ENCODE peak calls at places on chromosome X, in seven cellular contexts. I is AG04450, J is OCI-LY7, Z is HCT116, T is cardiac muscle cell, V is Caco-2, N is PC-3. S is an unnamed sample.

GRCh38 chrX:141669689-141670088 is 28.9 kb downstream of the SPANXD start:
- DNase-seq in I (no peak), J (no peak), Z (no peak), T (no peak), V (no peak), N (no peak), S (no peak)

GRCh38 chrX:129939986-129940385 is 34.0 kb downstream of the UTP14A start:
- DNase-seq in I (no peak), J (no peak), Z (no peak), T (no peak), V (no peak), N (no peak), S (no peak)

GRCh38 chrX:10769696-10770619 is 149.6 kb upstream of the MID1 start:
- DNase-seq in I (peak), J (no peak), Z (no peak), T (peak), V (peak), N (no peak), S (no peak)

GRCh38 chrX:48919360-48919821 is 567 bp upstream of the PIM2 start:
- DNase-seq in I (no peak), J (no peak), Z (no peak), T (no peak), V (no peak), N (no peak), S (no peak)

GRCh38 chrX:116806288-116806802 is 343.6 kb upstream of the CT83 start:
- DNase-seq in I (no peak), J (no peak), Z (no peak), T (no peak), V (no peak), N (no peak), S (no peak)

GRCh38 chrX:2679534-2680485 is 11.3 kb upstream of the CD99 start:
- DNase-seq in I (no peak), J (no peak), Z (no peak), T (peak), V (no peak), N (no peak), S (peak)

GRCh38 chrX:47568656-47569295 is 7.8 kb downstream of the ARAF start:
- DNase-seq in I (no peak), J (peak), Z (no peak), T (no peak), V (no peak), N (peak), S (peak)

GRCh38 chrX:38548508-38548907 is 12.8 kb upstream of the TSPAN7 start:
- DNase-seq in I (no peak), J (no peak), Z (no peak), T (no peak), V (no peak), N (no peak), S (no peak)

GRCh38 chrX:2652106-2652505 is 39.0 kb upstream of the CD99 start:
- DNase-seq in I (no peak), J (peak), Z (no peak), T (no peak), V (no peak), N (no peak), S (no peak)

GRCh38 chrX:106397788-106398538 is 213.8 kb upstream of the RADX start:
- DNase-seq in I (no peak), J (peak), Z (peak), T (peak), V (no peak), N (peak), S (peak)

GRCh38 chrX:97527725-97528124 is 644.0 kb downstream of the RPA4 start:
- DNase-seq in I (no peak), J (peak), Z (no peak), T (no peak), V (no peak), N (no peak), S (no peak)

GRCh38 chrX:49754238-49754857 is 58.6 kb upstream of the PAGE1 start:
- DNase-seq in I (peak), J (peak), Z (peak), T (peak), V (no peak), N (peak), S (peak)

GRCh38 chrX:114619874-114620273 is 36.0 kb downstream of the HTR2C start:
- DNase-seq in I (no peak), J (no peak), Z (no peak), T (peak), V (no peak), N (peak), S (peak)

GRCh38 chrX:150486011-150486410 is 82.4 kb upstream of the MTM1 start:
- DNase-seq in I (peak), J (peak), Z (peak), T (peak), V (no peak), N (peak), S (peak)

GRCh38 chrX:11664211-11664888 is 1.4 kb downstream of the ARHGAP6 start:
- DNase-seq in I (no peak), J (no peak), Z (no peak), T (peak), V (no peak), N (no peak), S (peak)

GRCh38 chrX:82127228-82128123 is 925.6 kb downstream of the SH3BGRL start:
- DNase-seq in I (no peak), J (no peak), Z (no peak), T (no peak), V (no peak), N (peak), S (no peak)

GRCh38 chrX:123338240-123338639 is 154.2 kb downstream of the GRIA3 start:
- DNase-seq in I (no peak), J (no peak), Z (no peak), T (no peak), V (no peak), N (no peak), S (peak)

GRCh38 chrX:72526534-72527508 is 45.8 kb downstream of the HDAC8 start:
- DNase-seq in I (no peak), J (no peak), Z (no peak), T (peak), V (no peak), N (no peak), S (peak)

GRCh38 chrX:124228849-124229248 is 103.6 kb upstream of the TEX13D start:
- DNase-seq in I (no peak), J (peak), Z (no peak), T (no peak), V (no peak), N (no peak), S (no peak)

GRCh38 chrX:7170903-7171302 is 22.9 kb upstream of the PUDP start:
- DNase-seq in I (no peak), J (peak), Z (no peak), T (peak), V (peak), N (peak), S (peak)

GRCh38 chrX:39491548-39492297 is 606.0 kb downstream of the BCOR start:
- DNase-seq in I (no peak), J (peak), Z (no peak), T (no peak), V (no peak), N (no peak), S (no peak)

GRCh38 chrX:107629533-107629909 is 1.2 kb downstream of the PRPS1 start:
- DNase-seq in I (no peak), J (peak), Z (no peak), T (peak), V (no peak), N (peak), S (peak)

DNA sequence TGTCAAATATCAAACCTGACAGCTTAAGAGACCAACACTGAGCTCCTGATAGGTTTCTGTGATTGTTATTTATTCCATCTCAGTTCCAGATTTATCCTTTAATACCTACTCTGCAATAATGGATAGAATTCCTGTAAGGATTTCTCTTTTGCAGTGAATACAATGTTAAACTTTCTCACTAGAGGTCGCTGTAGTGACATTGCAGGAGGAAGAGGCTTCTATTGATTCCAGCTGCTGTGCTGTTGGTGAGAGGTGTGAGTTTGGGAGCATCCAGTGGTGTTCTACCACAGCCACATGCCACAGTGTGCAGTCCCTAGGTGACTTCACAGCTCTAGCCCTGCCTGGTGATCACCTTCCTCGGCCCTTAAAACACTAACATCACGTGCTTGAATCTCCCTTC is 34.6 kb upstream of the DCAF8L2 start:
- DNase-seq in I (no peak), J (peak), Z (no peak), T (peak), V (peak), N (peak), S (peak)
- TF ChIP-seq CTCF in I (peak), J (peak), Z (peak), T (peak), V (peak), N (peak), S (peak)

GRCh38 chrX:13937370-13938052 is 92.2 kb downstream of the GEMIN8 start:
- DNase-seq in I (no peak), J (no peak), Z (no peak), T (peak), V (no peak), N (no peak), S (no peak)
- H3K4me3 ChIP-seq in I (peak), J (no peak), Z (peak), T (peak), V (peak), N (peak), S (peak)

GRCh38 chrX:31178769-31179125 is 106.9 kb upstream of the FTHL17 start:
- DNase-seq in I (no peak), J (no peak), Z (no peak), T (no peak), V (no peak), N (no peak), S (no peak)
- TF ChIP-seq CTCF in I (no peak), J (no peak), Z (no peak), T (no peak), V (no peak), N (no peak), S (no peak)

GRCh38 chrX:40570346-40571093 is 10.2 kb upstream of the ATP6AP2 start:
- DNase-seq in I (no peak), J (no peak), Z (no peak), T (peak), V (no peak), N (no peak), S (no peak)
- H3K4me3 ChIP-seq in I (no peak), J (no peak), Z (no peak), T (no peak), V (no peak), N (no peak), S (no peak)

DNA sequence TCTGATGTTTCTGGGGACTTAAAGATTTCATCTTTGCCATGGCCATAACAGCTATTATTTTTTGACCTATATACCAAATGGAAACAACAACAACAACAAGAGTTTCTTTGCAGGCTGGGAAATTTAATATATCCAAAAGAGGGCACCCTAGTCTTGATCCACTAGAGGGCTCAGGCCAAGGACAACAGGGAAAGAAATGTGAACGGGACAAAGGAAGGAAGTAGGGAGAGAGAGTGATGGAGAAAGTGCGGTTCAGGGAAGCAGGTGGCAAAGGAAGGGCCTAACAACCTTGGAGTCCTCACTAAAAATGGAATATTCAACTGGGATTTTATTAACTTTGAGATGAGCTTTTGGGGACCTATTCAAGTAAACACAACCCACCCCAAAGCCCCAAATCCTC is 67.8 kb upstream of the SCML1 start:
- DNase-seq in I (no peak), J (no peak), Z (no peak), T (no peak), V (no peak), N (no peak), S (no peak)
- TF ChIP-seq CTCF in I (no peak), J (no peak), Z (no peak), T (no peak), V (no peak), N (no peak), S (no peak)

DNA sequence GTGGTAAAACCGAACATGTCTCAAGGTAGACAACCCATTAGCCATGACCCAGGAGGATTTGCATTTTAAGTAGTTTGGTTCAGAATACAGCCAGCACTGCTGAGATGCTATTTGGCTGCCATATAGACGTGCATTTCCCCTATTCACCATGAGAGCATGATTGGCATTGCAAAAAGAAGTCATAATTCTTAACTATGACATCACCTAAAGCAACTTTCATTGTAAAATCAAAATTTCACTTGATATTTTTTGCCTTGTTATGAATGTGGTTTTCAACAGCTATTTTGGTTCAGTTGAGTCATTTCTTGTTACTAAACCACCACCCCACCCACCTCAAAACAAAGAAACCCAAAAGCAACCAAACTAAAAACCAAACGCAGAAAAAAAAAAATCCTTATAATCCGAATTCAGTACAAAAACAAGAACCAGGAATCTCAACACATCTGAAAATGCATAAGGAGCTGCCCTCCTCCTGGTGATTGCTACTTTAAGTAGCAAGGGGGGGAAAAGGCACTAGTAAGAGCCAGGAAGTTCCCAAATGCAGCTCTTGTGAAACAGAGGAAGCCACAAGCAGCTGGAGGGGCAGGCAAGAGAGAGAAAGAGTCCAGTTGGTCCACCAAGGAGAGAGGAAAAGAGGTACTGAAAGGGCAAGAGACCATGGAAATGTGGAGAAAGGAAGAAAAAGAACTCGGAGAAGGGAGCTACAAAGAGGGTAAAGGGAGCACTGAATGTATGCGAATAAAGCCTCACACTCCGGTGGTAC is 3.1 kb downstream of the SLITRK4 start:
- DNase-seq in I (no peak), J (no peak), Z (no peak), T (peak), V (no peak), N (peak), S (no peak)
- H3K4me3 ChIP-seq in I (no peak), J (no peak), Z (no peak), T (peak), V (no peak), N (peak), S (no peak)

GRCh38 chrX:118974088-118974907 is at the start of gene LONRF3:
- DNase-seq in I (no peak), J (peak), Z (no peak), T (peak), V (peak), N (peak), S (peak)

GRCh38 chrX:118975831-118976598 is 1.6 kb downstream of the LONRF3 start:
- DNase-seq in I (no peak), J (no peak), Z (no peak), T (peak), V (peak), N (peak), S (no peak)

GRCh38 chrX:118974908-118975671 is 672 bp downstream of the LONRF3 start:
- DNase-seq in I (no peak), J (no peak), Z (no peak), T (peak), V (peak), N (peak), S (peak)

GRCh38 chrX:118971552-118971951 is 2.9 kb upstream of the LONRF3 start:
- DNase-seq in I (no peak), J (no peak), Z (no peak), T (no peak), V (no peak), N (peak), S (no peak)

GRCh38 chrX:118973389-118974087 is 880 bp upstream of the LONRF3 start:
- DNase-seq in I (no peak), J (no peak), Z (no peak), T (no peak), V (no peak), N (peak), S (no peak)
- TF ChIP-seq CTCF in I (no peak), J (no peak), Z (no peak), T (no peak), V (no peak), N (no peak), S (no peak)